ENCODE peak calls at places on chromosome 11, in six cellular contexts. One of them, this sample, is unnamed.

GRCh38 chr11:108985611-108986279 is 320.9 kb downstream of the DDX10 start:
- DNase-seq in gastrocnemius medialis: no peak
- DNase-seq in fibroblast of lung: peak; percentile 76
- DNase-seq in uterus: no peak
- DNase-seq in GM23338: no peak
- DNase-seq in neuronal stem cell: no peak
- DNase-seq in this sample: peak; percentile 51

GRCh38 chr11:104967493-104968364 is 645 bp downstream of the CASP4 start:
- DNase-seq in fibroblast of lung: peak; percentile 37
- DNase-seq in uterus: no peak
- DNase-seq in gastrocnemius medialis: no peak
- DNase-seq in neuronal stem cell: no peak
- DNase-seq in GM23338: no peak
- DNase-seq in this sample: no peak

GRCh38 chr11:14150878-14151277 is 188.4 kb downstream of the SPON1 start:
- DNase-seq in uterus: no peak
- DNase-seq in fibroblast of lung: no peak
- DNase-seq in neuronal stem cell: no peak
- DNase-seq in gastrocnemius medialis: no peak
- DNase-seq in GM23338: no peak
- DNase-seq in this sample: no peak

GRCh38 chr11:119722281-119722794 is 6.7 kb downstream of the NECTIN1 start:
- DNase-seq in GM23338: peak; percentile 39
- DNase-seq in gastrocnemius medialis: no peak
- DNase-seq in uterus: no peak
- DNase-seq in fibroblast of lung: no peak
- DNase-seq in neuronal stem cell: no peak
- DNase-seq in this sample: no peak

GRCh38 chr11:17298302-17298701 is 21.8 kb downstream of the NUCB2 start:
- DNase-seq in neuronal stem cell: no peak
- DNase-seq in uterus: no peak
- DNase-seq in GM23338: no peak
- DNase-seq in fibroblast of lung: no peak
- DNase-seq in gastrocnemius medialis: no peak
- DNase-seq in this sample: no peak

GRCh38 chr11:94544832-94545640 is 1.3 kb downstream of the FUT4 start:
- DNase-seq in gastrocnemius medialis: no peak
- DNase-seq in GM23338: peak; percentile 51
- DNase-seq in fibroblast of lung: no peak
- DNase-seq in neuronal stem cell: peak; percentile 11
- DNase-seq in uterus: no peak
- DNase-seq in this sample: no peak

GRCh38 chr11:567629-568258 is 7.0 kb downstream of the RASSF7 start:
- DNase-seq in gastrocnemius medialis: no peak
- DNase-seq in fibroblast of lung: no peak
- DNase-seq in uterus: no peak
- DNase-seq in GM23338: no peak
- DNase-seq in neuronal stem cell: no peak
- DNase-seq in this sample: no peak

GRCh38 chr11:110031171-110031570 is 62.0 kb upstream of the ZC3H12C start:
- DNase-seq in neuronal stem cell: no peak
- DNase-seq in gastrocnemius medialis: no peak
- DNase-seq in fibroblast of lung: no peak
- DNase-seq in GM23338: no peak
- DNase-seq in uterus: no peak
- DNase-seq in this sample: no peak

GRCh38 chr11:107591446-107592236 is 694 bp downstream of the ELMOD1 start:
- DNase-seq in uterus: no peak
- DNase-seq in neuronal stem cell: peak; percentile 29
- DNase-seq in GM23338: peak; percentile 62
- DNase-seq in gastrocnemius medialis: no peak
- DNase-seq in fibroblast of lung: no peak
- DNase-seq in this sample: no peak

GRCh38 chr11:6057452-6057851 is 26.9 kb upstream of the OR56A1 start:
- DNase-seq in fibroblast of lung: no peak
- DNase-seq in neuronal stem cell: no peak
- DNase-seq in uterus: no peak
- DNase-seq in gastrocnemius medialis: no peak
- DNase-seq in GM23338: no peak
- DNase-seq in this sample: no peak

GRCh38 chr11:66151273-66151672 is 81.2 kb downstream of the PACS1 start:
- DNase-seq in GM23338: no peak
- DNase-seq in gastrocnemius medialis: no peak
- DNase-seq in neuronal stem cell: no peak
- DNase-seq in uterus: no peak
- DNase-seq in fibroblast of lung: no peak
- DNase-seq in this sample: no peak

GRCh38 chr11:58618215-58618614 is 4.2 kb upstream of the CNTF start:
- DNase-seq in fibroblast of lung: no peak
- DNase-seq in gastrocnemius medialis: no peak
- DNase-seq in GM23338: peak; percentile 24
- DNase-seq in uterus: no peak
- DNase-seq in neuronal stem cell: no peak
- DNase-seq in this sample: no peak

GRCh38 chr11:130070829-130071205 is 1.1 kb downstream of the APLP2 start:
- DNase-seq in uterus: no peak
- DNase-seq in fibroblast of lung: peak; percentile 31
- DNase-seq in neuronal stem cell: no peak
- DNase-seq in GM23338: peak; percentile 68
- DNase-seq in gastrocnemius medialis: no peak
- DNase-seq in this sample: no peak

GRCh38 chr11:109939176-109939810 is 153.9 kb upstream of the ZC3H12C start:
- DNase-seq in GM23338: peak; percentile 80
- DNase-seq in neuronal stem cell: peak; percentile 40
- DNase-seq in fibroblast of lung: peak; percentile 85
- DNase-seq in uterus: no peak
- DNase-seq in gastrocnemius medialis: no peak
- DNase-seq in this sample: peak; percentile 53

GRCh38 chr11:112391086-112391485 is 130.4 kb upstream of the PLET1 start:
- DNase-seq in GM23338: no peak
- DNase-seq in uterus: no peak
- DNase-seq in neuronal stem cell: no peak
- DNase-seq in fibroblast of lung: no peak
- DNase-seq in gastrocnemius medialis: no peak
- DNase-seq in this sample: no peak

GRCh38 chr11:13262096-13262495 is 15.5 kb upstream of the BMAL1 start:
- DNase-seq in neuronal stem cell: no peak
- DNase-seq in gastrocnemius medialis: no peak
- DNase-seq in fibroblast of lung: peak; percentile 55
- DNase-seq in uterus: no peak
- DNase-seq in GM23338: no peak
- DNase-seq in this sample: no peak

GRCh38 chr11:1352696-1353382 is 36.9 kb upstream of the BRSK2 start:
- DNase-seq in uterus: no peak
- DNase-seq in neuronal stem cell: no peak
- DNase-seq in fibroblast of lung: no peak
- DNase-seq in gastrocnemius medialis: peak; percentile 4
- DNase-seq in GM23338: no peak
- DNase-seq in this sample: no peak

GRCh38 chr11:20261526-20261925 is 101.3 kb upstream of the DBX1 start:
- DNase-seq in fibroblast of lung: no peak
- DNase-seq in uterus: no peak
- DNase-seq in GM23338: no peak
- DNase-seq in gastrocnemius medialis: no peak
- DNase-seq in neuronal stem cell: no peak
- DNase-seq in this sample: no peak

GRCh38 chr11:38481391-38481790 is 1883.4 kb upstream of the RAG2 start:
- DNase-seq in fibroblast of lung: no peak
- DNase-seq in uterus: no peak
- DNase-seq in gastrocnemius medialis: no peak
- DNase-seq in GM23338: no peak
- DNase-seq in neuronal stem cell: no peak
- DNase-seq in this sample: no peak

GRCh38 chr11:10444725-10445286 is 10.3 kb upstream of the AMPD3 start:
- DNase-seq in GM23338: no peak
- DNase-seq in fibroblast of lung: no peak
- DNase-seq in gastrocnemius medialis: no peak
- DNase-seq in uterus: no peak
- DNase-seq in neuronal stem cell: no peak
- DNase-seq in this sample: no peak

GRCh38 chr11:94577841-94578240 is 10.7 kb downstream of the PIWIL4 start:
- DNase-seq in neuronal stem cell: no peak
- DNase-seq in uterus: no peak
- DNase-seq in gastrocnemius medialis: no peak
- DNase-seq in GM23338: no peak
- DNase-seq in fibroblast of lung: no peak
- DNase-seq in this sample: no peak

GRCh38 chr11:100546714-100547113 is 140.4 kb upstream of the ARHGAP42 start:
- DNase-seq in uterus: no peak
- DNase-seq in neuronal stem cell: no peak
- DNase-seq in fibroblast of lung: peak; percentile 40
- DNase-seq in GM23338: no peak
- DNase-seq in gastrocnemius medialis: no peak
- DNase-seq in this sample: peak; percentile 11

GRCh38 chr11:89182773-89183172 is 5.1 kb downstream of the TYR start:
- DNase-seq in gastrocnemius medialis: no peak
- DNase-seq in GM23338: no peak
- DNase-seq in neuronal stem cell: no peak
- DNase-seq in uterus: no peak
- DNase-seq in fibroblast of lung: peak; percentile 2
- DNase-seq in this sample: no peak

GRCh38 chr11:12195773-12196172 is 85.4 kb downstream of the MICAL2 start:
- DNase-seq in GM23338: no peak
- DNase-seq in uterus: no peak
- DNase-seq in gastrocnemius medialis: no peak
- DNase-seq in neuronal stem cell: no peak
- DNase-seq in fibroblast of lung: no peak
- DNase-seq in this sample: no peak

GRCh38 chr11:117315285-117316196 is 515 bp downstream of the BACE1 start:
- DNase-seq in fibroblast of lung: no peak
- DNase-seq in neuronal stem cell: no peak
- DNase-seq in uterus: peak; percentile 33
- DNase-seq in gastrocnemius medialis: no peak
- DNase-seq in GM23338: peak; percentile 25
- DNase-seq in this sample: no peak

GRCh38 chr11:76644591-76644990 is 26.0 kb downstream of the LRRC32 start:
- DNase-seq in neuronal stem cell: no peak
- DNase-seq in gastrocnemius medialis: no peak
- DNase-seq in uterus: no peak
- DNase-seq in GM23338: no peak
- DNase-seq in fibroblast of lung: no peak
- DNase-seq in this sample: no peak

GRCh38 chr11:3745161-3745560 is 52.2 kb downstream of the NUP98 start:
- DNase-seq in neuronal stem cell: no peak
- DNase-seq in gastrocnemius medialis: no peak
- DNase-seq in GM23338: no peak
- DNase-seq in fibroblast of lung: no peak
- DNase-seq in uterus: no peak
- DNase-seq in this sample: no peak

GRCh38 chr11:78684377-78684776 is 109.7 kb upstream of the NARS2 start:
- DNase-seq in neuronal stem cell: no peak
- DNase-seq in uterus: no peak
- DNase-seq in gastrocnemius medialis: no peak
- DNase-seq in fibroblast of lung: peak; percentile 15
- DNase-seq in GM23338: peak; percentile 52
- DNase-seq in this sample: no peak

GRCh38 chr11:78689558-78690153 is 115.0 kb upstream of the NARS2 start:
- DNase-seq in neuronal stem cell: no peak
- DNase-seq in fibroblast of lung: no peak
- DNase-seq in GM23338: no peak
- DNase-seq in uterus: no peak
- DNase-seq in gastrocnemius medialis: no peak
- DNase-seq in this sample: no peak

GRCh38 chr11:78688460-78688859 is 113.8 kb upstream of the NARS2 start:
- DNase-seq in uterus: no peak
- DNase-seq in neuronal stem cell: no peak
- DNase-seq in fibroblast of lung: no peak
- DNase-seq in GM23338: peak; percentile 75
- DNase-seq in gastrocnemius medialis: no peak
- DNase-seq in this sample: no peak

GRCh38 chr11:78685156-78685555 is 110.5 kb upstream of the NARS2 start:
- DNase-seq in fibroblast of lung: no peak
- DNase-seq in gastrocnemius medialis: no peak
- DNase-seq in neuronal stem cell: no peak
- DNase-seq in GM23338: no peak
- DNase-seq in uterus: no peak
- DNase-seq in this sample: no peak

DNA sequence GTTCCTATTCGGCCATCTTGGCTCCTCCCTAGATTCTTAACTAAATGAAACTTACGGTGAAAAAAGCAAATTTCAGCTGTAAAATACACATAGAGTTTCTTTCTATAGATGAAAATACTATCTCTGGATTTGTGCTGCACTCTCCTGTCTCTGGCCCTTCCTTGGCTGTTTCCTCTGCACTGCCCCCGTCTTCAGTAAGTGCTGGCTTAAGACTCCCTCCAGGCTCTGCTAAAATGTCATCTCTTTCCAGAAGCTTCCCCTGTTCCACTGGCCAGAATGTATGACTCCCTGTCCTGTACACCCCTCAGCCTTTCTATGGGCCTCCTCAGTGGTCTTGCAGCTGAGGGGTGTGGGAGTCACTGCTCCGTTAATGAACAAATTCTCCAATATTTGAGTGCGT is 109.1 kb upstream of the NARS2 start:
- DNase-seq in uterus: no peak
- DNase-seq in gastrocnemius medialis: no peak
- DNase-seq in GM23338: peak; percentile 22
- DNase-seq in neuronal stem cell: no peak
- DNase-seq in fibroblast of lung: no peak
- DNase-seq in this sample: no peak
- H3K4me3 ChIP-seq in uterus: no peak overlapping the region
- H3K4me3 ChIP-seq in gastrocnemius medialis: no peak overlapping the region
- H3K4me3 ChIP-seq in GM23338: peak overlapping the region; percentile 52
- H3K4me3 ChIP-seq in neuronal stem cell: no peak overlapping the region
- H3K4me3 ChIP-seq in fibroblast of lung: no peak overlapping the region
- H3K4me3 ChIP-seq in this sample: no peak overlapping the region

DNA sequence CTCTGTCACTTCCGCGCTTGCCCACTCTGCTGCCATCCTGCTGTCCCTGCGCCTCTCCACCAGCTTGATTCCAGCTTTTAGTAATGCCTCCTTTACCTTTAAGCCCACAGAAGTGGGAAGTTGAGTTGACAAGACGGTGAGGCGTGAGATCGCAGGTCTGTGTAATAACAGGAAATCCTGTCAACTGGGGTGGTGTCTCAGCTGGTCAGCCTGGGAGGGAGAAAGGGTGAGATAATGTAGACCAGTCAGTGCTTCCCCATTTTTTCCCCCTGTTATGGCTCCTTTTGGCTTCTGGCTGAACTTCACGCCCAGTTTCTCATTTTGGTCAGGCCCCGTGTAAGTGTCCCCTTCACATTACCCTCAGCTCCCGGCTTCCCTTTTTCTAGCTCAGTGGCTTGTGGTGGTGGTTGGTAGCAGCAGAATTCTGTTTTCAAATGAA is 98.9 kb downstream of the TRAF6 start:
- DNase-seq in fibroblast of lung: no peak
- DNase-seq in GM23338: no peak
- DNase-seq in neuronal stem cell: no peak
- DNase-seq in gastrocnemius medialis: peak; percentile 34
- DNase-seq in uterus: no peak
- DNase-seq in this sample: no peak
- H3K4me3 ChIP-seq in fibroblast of lung: no peak overlapping the region
- H3K4me3 ChIP-seq in GM23338: no peak overlapping the region
- H3K4me3 ChIP-seq in neuronal stem cell: no peak overlapping the region
- H3K4me3 ChIP-seq in gastrocnemius medialis: no peak overlapping the region
- H3K4me3 ChIP-seq in uterus: no peak overlapping the region
- H3K4me3 ChIP-seq in this sample: no peak overlapping the region

GRCh38 chr11:114159802-114160588 is 100.5 kb downstream of the ZBTB16 start:
- DNase-seq in gastrocnemius medialis: peak; percentile 100
- DNase-seq in fibroblast of lung: peak; percentile 99
- DNase-seq in uterus: peak; percentile 98
- DNase-seq in GM23338: peak; percentile 53
- DNase-seq in neuronal stem cell: no peak
- DNase-seq in this sample: peak; percentile 98
- H3K4me3 ChIP-seq in gastrocnemius medialis: peak overlapping the region; percentile 48
- H3K4me3 ChIP-seq in fibroblast of lung: no peak overlapping the region
- H3K4me3 ChIP-seq in uterus: no peak overlapping the region
- H3K4me3 ChIP-seq in GM23338: no peak overlapping the region
- H3K4me3 ChIP-seq in neuronal stem cell: no peak overlapping the region
- H3K4me3 ChIP-seq in this sample: peak overlapping the region; percentile 30

GRCh38 chr11:26891501-26891900 is 102.4 kb upstream of the FIBIN start:
- DNase-seq in gastrocnemius medialis: no peak
- DNase-seq in GM23338: no peak
- DNase-seq in uterus: no peak
- DNase-seq in fibroblast of lung: no peak
- DNase-seq in neuronal stem cell: no peak
- DNase-seq in this sample: no peak
- H3K4me3 ChIP-seq in gastrocnemius medialis: no peak overlapping the region
- H3K4me3 ChIP-seq in GM23338: no peak overlapping the region
- H3K4me3 ChIP-seq in uterus: no peak overlapping the region
- H3K4me3 ChIP-seq in fibroblast of lung: no peak overlapping the region
- H3K4me3 ChIP-seq in neuronal stem cell: no peak overlapping the region
- H3K4me3 ChIP-seq in this sample: no peak overlapping the region